ENCODE peak calls at places on chromosomes 2 and 18, in five cellular contexts. W is hepatocyte, B is cardiac muscle cell, H is fibroblast of lung, P is H1. C is an unnamed sample.

GRCh38 chr18:68467966-68468365 is 246.9 kb downstream of the TMX3 start:
- DNase-seq in W (no peak), B (no peak), H (no peak), P (no peak), C (no peak)

GRCh38 chr18:27887287-27887686 is 289.6 kb downstream of the CDH2 start:
- DNase-seq in W (no peak), B (no peak), H (peak), P (no peak), C (no peak)

GRCh38 chr2:54572636-54573531 is 116.8 kb downstream of the SPTBN1 start:
- DNase-seq in W (peak), B (no peak), H (peak), P (no peak), C (no peak)

GRCh38 chr2:238947920-238948710 is 100.2 kb downstream of the TWIST2 start:
- DNase-seq in W (no peak), B (no peak), H (peak), P (peak), C (no peak)

GRCh38 chr18:44733754-44734465 is 53.2 kb downstream of the SETBP1 start:
- DNase-seq in W (no peak), B (no peak), H (no peak), P (no peak), C (no peak)

GRCh38 chr18:55069497-55069896 is 110.2 kb upstream of the CCDC68 start:
- DNase-seq in W (no peak), B (no peak), H (no peak), P (no peak), C (no peak)

GRCh38 chr2:10444463-10444862 is 3.7 kb downstream of the ODC1 start:
- DNase-seq in W (no peak), B (no peak), H (peak), P (no peak), C (no peak)

GRCh38 chr2:43950383-43951008 is 45.3 kb downstream of the LRPPRC start:
- DNase-seq in W (peak), B (peak), H (peak), P (no peak), C (peak)

GRCh38 chr18:55869965-55870585 is 282.1 kb upstream of the TCF4 start:
- DNase-seq in W (no peak), B (no peak), H (peak), P (no peak), C (no peak)

GRCh38 chr2:30217644-30218361 is 13.5 kb upstream of the LBH start:
- DNase-seq in W (peak), B (no peak), H (no peak), P (no peak), C (peak)

GRCh38 chr18:34592961-34593382 is 117.1 kb upstream of the DTNA start:
- DNase-seq in W (peak), B (peak), H (peak), P (peak), C (no peak)

GRCh38 chr2:80259292-80259691 is 45.3 kb downstream of the LRRTM1 start:
- DNase-seq in W (no peak), B (no peak), H (no peak), P (no peak), C (no peak)

GRCh38 chr2:158079672-158080071 is 22.0 kb upstream of the UPP2 start:
- DNase-seq in W (no peak), B (no peak), H (peak), P (no peak), C (no peak)

GRCh38 chr18:62999392-62999791 is 284.1 kb downstream of the PHLPP1 start:
- DNase-seq in W (no peak), B (no peak), H (peak), P (no peak), C (no peak)

GRCh38 chr2:64595397-64596160 is 58.1 kb downstream of the SERTAD2 start:
- DNase-seq in W (peak), B (peak), H (peak), P (no peak), C (no peak)

GRCh38 chr2:74293191-74294065 is 49.8 kb downstream of the SLC4A5 start:
- DNase-seq in W (no peak), B (no peak), H (peak), P (no peak), C (no peak)

GRCh38 chr18:45713239-45713638 is 10.7 kb upstream of the SLC14A1 start:
- DNase-seq in W (peak), B (no peak), H (peak), P (no peak), C (peak)

GRCh38 chr2:44686561-44686960 is 254.9 kb upstream of the SIX3 start:
- DNase-seq in W (no peak), B (no peak), H (peak), P (no peak), C (no peak)

GRCh38 chr2:222398446-222398885 is 25.9 kb upstream of the SGPP2 start:
- DNase-seq in W (peak), B (peak), H (no peak), P (no peak), C (no peak)

GRCh38 chr18:13502585-13502984 is 223.8 kb downstream of the FAM210A start:
- DNase-seq in W (no peak), B (no peak), H (peak), P (no peak), C (no peak)

GRCh38 chr2:226554726-226555125 is 244.9 kb downstream of the IRS1 start:
- DNase-seq in W (no peak), B (no peak), H (peak), P (no peak), C (no peak)

GRCh38 chr2:29777164-29777563 is 144.2 kb downstream of the ALK start:
- DNase-seq in W (peak), B (no peak), H (peak), P (no peak), C (no peak)

GRCh38 chr2:6692061-6692460 is 173.6 kb downstream of the CMPK2 start:
- DNase-seq in W (no peak), B (no peak), H (peak), P (no peak), C (peak)

GRCh38 chr2:182280128-182280527 is 146.7 kb downstream of the PDE1A start:
- DNase-seq in W (no peak), B (no peak), H (peak), P (no peak), C (no peak)

GRCh38 chr2:69298862-69299261 is 88.2 kb downstream of the GFPT1 start:
- DNase-seq in W (peak), B (no peak), H (peak), P (no peak), C (no peak)

GRCh38 chr2:109129356-109129920 is 433 bp downstream of the SH3RF3 start:
- DNase-seq in W (peak), B (peak), H (peak), P (peak), C (no peak)

GRCh38 chr2:47214990-47215389 is 59.9 kb upstream of the STPG4 start:
- DNase-seq in W (peak), B (no peak), H (no peak), P (no peak), C (no peak)

GRCh38 chr18:47953471-47953931 is 23.0 kb upstream of the SMAD2 start:
- DNase-seq in W (no peak), B (no peak), H (peak), P (no peak), C (no peak)

GRCh38 chr2:233447506-233448219 is 93.4 kb downstream of the DGKD start:
- DNase-seq in W (no peak), B (no peak), H (no peak), P (no peak), C (no peak)

GRCh38 chr2:23579674-23580073 is 194.7 kb downstream of the KLHL29 start:
- DNase-seq in W (no peak), B (no peak), H (no peak), P (no peak), C (no peak)
- TF ChIP-seq CTCF in W (no peak), B (no peak), H (no peak), P (no peak), C (no peak)

GRCh38 chr2:236687296-236687955 is 117.8 kb downstream of the ACKR3 start:
- DNase-seq in W (no peak), B (no peak), H (no peak), P (no peak), C (no peak)

GRCh38 chr2:236689981-236690380 is 120.4 kb downstream of the ACKR3 start:
- DNase-seq in W (no peak), B (no peak), H (peak), P (no peak), C (no peak)

GRCh38 chr2:236688563-236689392 is 119.2 kb downstream of the ACKR3 start:
- DNase-seq in W (no peak), B (no peak), H (no peak), P (no peak), C (no peak)

GRCh38 chr2:236689393-236689700 is 119.7 kb downstream of the ACKR3 start:
- DNase-seq in W (no peak), B (no peak), H (no peak), P (no peak), C (no peak)

GRCh38 chr2:236688157-236688556 is 118.5 kb downstream of the ACKR3 start:
- DNase-seq in W (no peak), B (no peak), H (no peak), P (no peak), C (no peak)
- H3K4me3 ChIP-seq in W (no peak), B (no peak), H (no peak), P (no peak), C (no peak)

GRCh38 chr2:100292022-100292580 is 30.2 kb downstream of the LONRF2 start:
- DNase-seq in W (peak), B (peak), H (peak), P (no peak), C (peak)
- TF ChIP-seq CTCF in W (no peak), B (peak), H (no peak), P (no peak), C (no peak)

DNA sequence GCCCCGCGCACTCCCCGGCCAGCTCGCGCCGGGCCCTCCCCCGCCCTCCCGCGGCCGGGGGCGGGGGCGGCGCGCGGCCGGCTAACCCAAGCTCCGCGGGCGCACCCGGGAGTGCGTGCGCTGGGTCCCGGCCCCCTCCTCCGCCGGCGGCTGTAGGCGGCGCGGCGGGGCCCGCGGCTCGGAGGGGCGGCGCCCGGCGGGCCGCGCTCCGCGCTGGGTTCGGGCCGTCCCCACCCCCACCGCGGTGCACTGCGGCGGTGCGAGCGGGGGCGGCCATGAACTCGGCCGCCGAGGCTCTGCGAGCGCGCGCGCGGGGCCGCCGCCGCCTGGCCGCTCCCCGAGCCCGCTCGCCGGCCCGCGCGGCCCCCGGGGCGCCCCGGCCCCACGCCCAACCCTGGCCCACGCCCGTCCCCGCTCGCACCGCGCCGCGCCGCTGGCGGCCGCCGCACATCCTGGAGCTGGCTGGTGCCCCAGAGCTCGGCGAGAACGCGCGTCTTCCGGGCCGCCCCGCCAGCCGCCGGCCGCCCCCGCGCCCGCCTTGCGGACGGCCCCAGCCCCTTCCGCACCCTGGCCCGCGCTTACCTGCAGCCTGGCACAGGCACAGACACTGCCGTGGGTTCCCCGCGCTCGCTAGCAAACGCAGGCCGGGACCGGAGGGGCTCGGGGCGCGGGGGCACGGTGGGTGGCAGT is at the start of gene ZBTB14:
- DNase-seq in W (peak), B (peak), H (peak), P (peak), C (no peak)
- H3K4me3 ChIP-seq in W (peak), B (peak), H (peak), P (peak), C (peak)